ENCODE peak calls at places on chromosomes 4 and X, in eight cellular contexts. F, Y, O, I, L, X, R and G are unnamed samples.
A peak's percentile ranks its signal among the peaks of the same experiment; 100 is the strongest.

GRCh38 chr4:10421344-10422055 is 35.7 kb downstream of the ZNF518B start:
- DNase-seq in R (no peak), Y (peak; percentile 17), I (no peak), X (no peak), L (no peak), O (peak; percentile 63), F (no peak), G (peak; percentile 80)

GRCh38 chr4:99655315-99656081 is 2.1 kb downstream of the C4orf54 start:
- DNase-seq in X (peak; percentile 14), I (no peak), F (no peak), O (no peak), Y (peak; percentile 3), R (peak; percentile 44), L (no peak), G (peak; percentile 35)

GRCh38 chr4:121958777-121959176 is 6.9 kb upstream of the TRPC3 start:
- DNase-seq in Y (no peak), I (no peak), F (no peak), X (no peak), O (no peak), R (no peak), L (no peak), G (no peak)

GRCh38 chr4:120293341-120293740 is 226.7 kb upstream of the MAD2L1 start:
- DNase-seq in Y (no peak), X (no peak), I (no peak), R (no peak), L (no peak), F (no peak), O (no peak), G (no peak)

GRCh38 chrX:131778269-131779218 is 234.7 kb downstream of the OR13H1 start:
- DNase-seq in X (no peak), F (no peak), R (no peak), Y (no peak), L (no peak), I (no peak), O (no peak), G (no peak)

GRCh38 chr4:130054895-130055294 is 958.9 kb downstream of the C4orf33 start:
- DNase-seq in O (no peak), L (no peak), X (no peak), I (no peak), Y (no peak), R (no peak), F (no peak), G (no peak)

GRCh38 chrX:153897899-153898298 is 6.6 kb upstream of the AVPR2 start:
- DNase-seq in L (no peak), F (no peak), O (no peak), I (no peak), X (no peak), Y (no peak), R (no peak), G (no peak)

GRCh38 chr4:180794352-180794751 is 1448.8 kb upstream of the TENM3 start:
- DNase-seq in Y (no peak), X (no peak), F (no peak), L (no peak), I (no peak), R (no peak), O (no peak), G (no peak)

GRCh38 chr4:187826725-187827124 is 168.8 kb upstream of the ZFP42 start:
- DNase-seq in L (no peak), X (no peak), I (no peak), Y (no peak), F (no peak), R (no peak), O (no peak), G (peak; percentile 10)

GRCh38 chr4:61180405-61180804 is 19.7 kb upstream of the ADGRL3 start:
- DNase-seq in Y (no peak), R (no peak), F (no peak), L (no peak), O (no peak), I (no peak), X (no peak), G (no peak)

GRCh38 chr4:109378511-109378910 is 55.1 kb upstream of the SEC24B start:
- DNase-seq in I (no peak), Y (no peak), O (no peak), R (no peak), X (no peak), F (no peak), L (no peak), G (no peak)

GRCh38 chr4:5887361-5888221 is 5.3 kb downstream of the CRMP1 start:
- DNase-seq in L (peak; percentile 81), Y (no peak), F (no peak), X (no peak), I (no peak), O (no peak), R (no peak), G (no peak)

GRCh38 chrX:140141444-140142029 is 176.2 kb upstream of the CXorf66 start:
- DNase-seq in O (peak; percentile 10), I (peak; percentile 8), F (peak; percentile 18), L (peak; percentile 51), R (peak; percentile 27), Y (peak; percentile 1), X (no peak), G (peak; percentile 3)

GRCh38 chrX:413322-414201 is 26.9 kb upstream of the PPP2R3B start:
- DNase-seq in X (no peak), O (no peak), R (no peak), Y (peak; percentile 59), I (no peak), F (no peak), L (peak; percentile 81), G (no peak)

GRCh38 chrX:30874851-30875250 is 14.2 kb downstream of the TAB3 start:
- DNase-seq in R (no peak), X (no peak), L (no peak), O (no peak), F (no peak), I (no peak), Y (peak; percentile 1), G (no peak)

GRCh38 chrX:96685205-96686099 is 810 bp downstream of the DIAPH2 start:
- DNase-seq in L (peak; percentile 30), R (peak; percentile 21), X (no peak), Y (peak; percentile 63), I (peak; percentile 7), O (peak; percentile 35), F (peak; percentile 37), G (no peak)

GRCh38 chrX:12686324-12686723 is 104.9 kb upstream of the PRPS2 start:
- DNase-seq in L (no peak), X (no peak), O (no peak), R (peak; percentile 19), I (no peak), Y (no peak), F (no peak), G (no peak)

GRCh38 chr4:147340547-147341225 is 140.2 kb upstream of the EDNRA start:
- DNase-seq in Y (peak; percentile 43), R (no peak), X (no peak), F (no peak), O (no peak), L (peak; percentile 4), I (no peak), G (no peak)

GRCh38 chrX:8288590-8288989 is 117.5 kb upstream of the VCX2 start:
- DNase-seq in F (no peak), R (no peak), O (no peak), L (no peak), Y (no peak), I (no peak), X (no peak), G (no peak)
- TF ChIP-seq CTCF in F (no peak), R (no peak), O (no peak), L (no peak), Y (no peak), I (no peak), X (no peak), G (no peak)

GRCh38 chrX:9147086-9147485 is 113.2 kb upstream of the FAM9B start:
- DNase-seq in L (no peak), R (no peak), I (no peak), F (no peak), O (no peak), Y (no peak), X (no peak), G (no peak)

GRCh38 chrX:9141496-9141895 is 107.6 kb upstream of the FAM9B start:
- DNase-seq in R (no peak), L (no peak), Y (no peak), O (no peak), I (no peak), X (no peak), F (no peak), G (no peak)

GRCh38 chrX:9146657-9147056 is 112.7 kb upstream of the FAM9B start:
- DNase-seq in R (no peak), X (no peak), F (no peak), O (no peak), L (no peak), I (no peak), Y (no peak), G (no peak)

GRCh38 chrX:9147631-9148189 is 113.8 kb upstream of the FAM9B start:
- DNase-seq in L (peak; percentile 16), Y (peak; percentile 7), X (no peak), R (no peak), I (no peak), F (no peak), O (no peak), G (peak; percentile 7)

DNA sequence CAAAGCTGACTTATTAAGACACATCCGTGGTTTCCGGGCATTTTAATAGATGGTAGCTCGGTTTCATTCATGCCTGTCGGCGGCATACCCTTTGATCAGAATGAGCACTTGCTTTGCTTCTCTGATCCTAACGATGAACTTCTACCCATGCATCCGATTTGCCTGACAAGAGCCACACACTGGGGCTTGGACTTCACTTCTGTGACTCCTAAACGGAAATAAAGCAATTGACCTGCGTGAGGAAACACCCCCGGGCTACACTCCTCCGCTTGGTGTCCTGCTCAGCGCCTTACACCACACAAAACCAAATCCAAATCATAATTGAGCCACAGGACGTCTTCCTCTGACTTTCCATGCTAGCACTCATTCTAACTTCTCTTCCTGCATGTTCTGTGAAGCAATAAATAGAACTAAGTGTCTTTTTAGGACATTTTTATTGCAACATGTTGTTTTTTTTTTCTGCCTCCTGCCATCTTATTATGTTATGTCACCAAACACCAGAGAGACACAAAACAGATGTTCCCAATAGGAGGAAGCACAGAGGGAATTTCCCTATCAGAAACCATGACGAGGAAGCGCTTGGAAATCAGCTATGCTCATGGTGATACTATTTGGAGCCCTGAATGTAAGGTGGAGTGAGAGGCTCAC is 110.8 kb upstream of the FAM9B start:
- DNase-seq in X (no peak), I (no peak), F (no peak), R (no peak), O (no peak), Y (no peak), L (no peak), G (no peak)
- H3K4me3 ChIP-seq in X (no peak overlapping the region), I (no peak overlapping the region), F (no peak overlapping the region), R (no peak overlapping the region), O (no peak overlapping the region), Y (no peak overlapping the region), L (no peak overlapping the region), G (no peak overlapping the region)

GRCh38 chr4:4397441-4397819 is 10.5 kb downstream of the NSG1 start:
- DNase-seq in X (no peak), I (no peak), R (no peak), Y (no peak), L (no peak), O (no peak), F (no peak), G (no peak)
- TF ChIP-seq CTCF in X (no peak), I (no peak), R (no peak), Y (no peak), L (no peak), O (no peak), F (no peak), G (no peak)

DNA sequence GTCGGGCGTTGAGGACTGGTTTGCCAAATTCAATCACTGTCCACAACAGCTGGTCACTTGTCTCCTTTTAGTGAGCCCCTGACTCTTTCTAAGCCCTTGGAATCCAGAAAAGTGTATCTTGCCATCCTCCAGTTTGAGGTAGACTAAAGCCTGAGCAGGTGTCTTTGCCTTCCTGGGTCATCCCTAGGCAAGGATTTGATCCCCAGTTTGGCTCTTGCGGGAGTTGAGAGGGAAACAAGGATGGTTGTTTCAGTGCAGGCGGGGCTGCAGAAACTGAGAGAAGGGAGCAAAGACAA is 2.2 kb upstream of the FGF5 start:
- DNase-seq in Y (no peak), F (no peak), I (no peak), L (peak; percentile 5), R (no peak), O (no peak), X (no peak), G (no peak)
- H3K4me3 ChIP-seq in Y (no peak overlapping the region), F (no peak overlapping the region), I (no peak overlapping the region), L (no peak overlapping the region), R (no peak overlapping the region), O (no peak overlapping the region), X (no peak overlapping the region), G (no peak overlapping the region)